ENCODE peak calls at places on chromosomes 16 and 17, in eight cellular contexts. R, T, W, F, Q, D, Z and A are unnamed samples.

GRCh38 chr16:17270683-17271109 is 200.1 kb downstream of the XYLT1 start:
- ATAC-seq in Q (no peak), W (no peak), Z (no peak), T (no peak), R (no peak), F (no peak), D (no peak), A (no peak)

GRCh38 chr17:77364381-77364911 is 223.7 kb downstream of the SEC14L1 start:
- ATAC-seq in Z (no peak), T (no peak), R (no peak), W (no peak), Q (no peak), D (peak), F (no peak), A (no peak)

GRCh38 chr17:17738901-17739300 is 57.6 kb downstream of the RAI1 start:
- ATAC-seq in Z (no peak), D (no peak), R (peak), F (no peak), T (no peak), Q (no peak), W (no peak), A (peak)

GRCh38 chr17:17806611-17807010 is 30.2 kb downstream of the SREBF1 start:
- ATAC-seq in R (no peak), Q (no peak), T (no peak), F (no peak), Z (no peak), W (peak), D (no peak), A (no peak)

GRCh38 chr17:5122586-5123342 is 6.9 kb downstream of the USP6 start:
- ATAC-seq in W (no peak), Q (no peak), T (peak), Z (peak), D (no peak), F (no peak), R (peak), A (peak)

GRCh38 chr16:87374313-87374712 is 9.3 kb downstream of the FBXO31 start:
- ATAC-seq in T (no peak), R (no peak), D (no peak), Z (no peak), W (no peak), F (no peak), Q (no peak), A (no peak)

GRCh38 chr17:82789051-82789592 is 37.3 kb downstream of the TBCD start:
- ATAC-seq in D (no peak), Z (no peak), Q (no peak), F (no peak), W (no peak), R (no peak), T (peak), A (no peak)

GRCh38 chr17:77783991-77784820 is 174.3 kb upstream of the TNRC6C start:
- ATAC-seq in W (no peak), Z (no peak), T (no peak), D (no peak), F (no peak), Q (peak), R (no peak), A (no peak)

GRCh38 chr17:4599505-4600281 is 15.4 kb downstream of the SMTNL2 start:
- ATAC-seq in D (no peak), F (no peak), Z (peak), Q (no peak), R (no peak), W (peak), T (peak), A (peak)

GRCh38 chr17:80868022-80868609 is 123.5 kb upstream of the CHMP6 start:
- ATAC-seq in W (no peak), Q (no peak), Z (no peak), R (no peak), F (no peak), D (no peak), T (no peak), A (no peak)

GRCh38 chr17:70105641-70106040 is 30.6 kb downstream of the KCNJ16 start:
- ATAC-seq in R (no peak), T (no peak), D (no peak), F (no peak), Q (no peak), Z (no peak), W (no peak), A (no peak)

GRCh38 chr16:16828913-16829398 is 450.0 kb downstream of the NPIPA7 start:
- ATAC-seq in Z (peak), T (no peak), R (no peak), W (no peak), D (peak), Q (no peak), F (no peak), A (no peak)

GRCh38 chr16:81635336-81635947 is 143.6 kb upstream of the PLCG2 start:
- ATAC-seq in W (no peak), Q (no peak), T (no peak), R (no peak), D (no peak), F (no peak), Z (no peak), A (no peak)

GRCh38 chr16:20711277-20711911 is 13.9 kb upstream of the ACSM1 start:
- ATAC-seq in W (no peak), R (no peak), D (no peak), Z (no peak), T (no peak), Q (no peak), F (no peak), A (peak)

GRCh38 chr17:65743313-65743665 is 181.8 kb upstream of the AXIN2 start:
- ATAC-seq in R (no peak), Q (no peak), Z (no peak), D (no peak), T (no peak), W (no peak), F (peak), A (no peak)

GRCh38 chr16:86856946-86857586 is 278.7 kb downstream of the FOXL1 start:
- ATAC-seq in R (no peak), D (peak), W (peak), Q (no peak), Z (no peak), F (no peak), T (peak), A (no peak)

GRCh38 chr17:59378621-59379194 is 47.3 kb downstream of the YPEL2 start:
- ATAC-seq in Q (no peak), W (no peak), T (no peak), Z (no peak), D (no peak), F (no peak), R (no peak), A (peak)

GRCh38 chr17:6753565-6753964 is 2.3 kb upstream of the XAF1 start:
- ATAC-seq in D (no peak), Z (peak), Q (no peak), T (no peak), W (no peak), F (no peak), R (no peak), A (no peak)

GRCh38 chr16:11310634-11310977 is 29.5 kb upstream of the PRM1 start:
- ATAC-seq in W (no peak), D (no peak), T (no peak), F (no peak), Z (no peak), Q (peak), R (no peak), A (no peak)

GRCh38 chr16:24170407-24170806 is 85.7 kb upstream of the CACNG3 start:
- ATAC-seq in R (no peak), F (no peak), T (no peak), Z (no peak), D (no peak), W (no peak), Q (no peak), A (no peak)

GRCh38 chr16:10616744-10617640 is 36.6 kb upstream of the EMP2 start:
- ATAC-seq in T (peak), D (no peak), R (no peak), W (peak), Q (no peak), F (peak), Z (peak), A (peak)

GRCh38 chr17:39699818-39700147 is at the start of gene ERBB2:
- ATAC-seq in F (peak), Z (peak), Q (no peak), T (peak), W (peak), R (peak), D (no peak), A (peak)

GRCh38 chr16:70770291-70770967 is 30.5 kb downstream of the VAC14 start:
- ATAC-seq in T (no peak), R (peak), D (no peak), Q (no peak), W (peak), F (peak), Z (peak), A (peak)

GRCh38 chr17:48577330-48577945 is 712 bp downstream of the HOXB4 start:
- ATAC-seq in R (peak), Q (peak), F (peak), Z (no peak), T (no peak), W (no peak), D (peak), A (no peak)

GRCh38 chr17:8212312-8213180 is 2.2 kb upstream of the AURKB start:
- ATAC-seq in T (no peak), D (peak), Q (no peak), F (peak), W (peak), R (no peak), Z (no peak), A (no peak)

GRCh38 chr16:21644674-21645073 is 7.7 kb downstream of the IGSF6 start:
- ATAC-seq in D (no peak), Z (no peak), Q (peak), T (no peak), W (no peak), F (no peak), R (no peak), A (no peak)

GRCh38 chr17:61423967-61424649 is 24.5 kb downstream of the TBX2 start:
- ATAC-seq in D (no peak), Q (no peak), W (no peak), T (no peak), Z (no peak), R (no peak), F (no peak), A (no peak)
- TF ChIP-seq CTCF in D (no peak), Q (no peak), W (no peak), T (no peak), Z (no peak), R (no peak), F (no peak), A (no peak)

DNA sequence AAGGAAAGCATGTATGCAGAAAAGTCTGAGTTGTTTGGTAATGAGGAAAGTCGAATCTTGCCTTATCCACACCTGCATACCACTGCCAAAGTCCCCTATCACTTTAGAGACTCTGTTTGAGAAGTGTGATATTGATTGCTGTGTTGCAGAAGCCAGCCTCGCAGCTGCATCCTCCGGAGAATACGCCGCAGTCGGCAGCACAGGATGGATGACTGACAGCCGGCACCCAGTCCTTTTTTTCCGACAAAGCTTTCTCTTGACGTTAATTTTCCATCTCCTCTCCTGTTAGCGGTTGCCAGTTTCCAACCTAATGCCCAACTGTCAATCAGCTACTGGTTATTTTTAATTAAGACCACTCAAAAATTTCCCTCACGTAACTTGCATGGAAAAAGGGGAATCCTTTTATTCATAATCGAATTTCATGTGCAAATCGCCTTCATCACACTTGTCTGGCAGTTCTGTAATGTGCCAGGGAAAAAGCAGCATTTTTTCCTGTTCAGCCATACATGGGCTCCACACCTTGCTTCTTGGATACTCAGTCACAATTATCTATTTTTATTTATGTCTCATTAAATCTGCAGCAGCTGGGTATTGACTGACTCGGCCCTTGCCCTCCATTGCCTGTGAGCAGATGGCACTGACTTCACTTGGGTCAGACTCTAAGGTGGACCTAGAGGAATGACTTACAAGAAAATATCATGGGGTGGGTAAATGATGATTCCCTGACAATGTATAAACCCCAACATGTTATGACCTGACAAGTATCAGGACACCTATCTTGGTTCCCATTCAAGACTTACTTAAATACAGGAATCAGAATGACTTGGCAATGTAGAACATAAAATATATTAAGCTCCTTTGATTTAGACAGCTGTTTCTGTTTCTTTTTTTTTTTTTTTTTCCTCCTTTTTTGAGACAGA is 953.8 kb downstream of the CDH11 start:
- ATAC-seq in Q (no peak), T (no peak), F (no peak), D (no peak), W (peak), Z (no peak), R (no peak), A (no peak)
- TF ChIP-seq POLR2AphosphoS5 in Q (no peak), T (no peak), F (no peak), D (no peak), W (no peak), Z (no peak), R (no peak), A (no peak)

GRCh38 chr16:4915226-4915761 is 21.7 kb downstream of the PPL start:
- ATAC-seq in D (no peak), Z (no peak), Q (no peak), F (peak), W (peak), R (peak), T (no peak), A (no peak)
- H3K27ac ChIP-seq in D (no peak), Z (no peak), Q (no peak), F (peak), W (peak), R (peak), T (no peak), A (no peak)

GRCh38 chr16:65889533-65889966 is 476.9 kb upstream of the CDH5 start:
- ATAC-seq in F (no peak), R (no peak), W (no peak), D (no peak), Q (no peak), T (no peak), Z (peak), A (no peak)

GRCh38 chr16:65878347-65878746 is 488.1 kb upstream of the CDH5 start:
- ATAC-seq in D (no peak), R (no peak), W (no peak), Q (no peak), T (no peak), F (no peak), Z (no peak), A (no peak)

GRCh38 chr16:65888201-65888600 is 478.3 kb upstream of the CDH5 start:
- ATAC-seq in W (no peak), D (no peak), Q (no peak), F (no peak), Z (no peak), R (no peak), T (no peak), A (no peak)

GRCh38 chr16:65884018-65884417 is 482.5 kb upstream of the CDH5 start:
- ATAC-seq in F (no peak), Z (no peak), D (no peak), R (no peak), T (no peak), Q (no peak), W (no peak), A (no peak)
- TF ChIP-seq CTCF in F (no peak), Z (no peak), D (no peak), R (no peak), T (no peak), Q (no peak), W (no peak), A (no peak)

GRCh38 chr16:89256651-89257254 is 39.2 kb downstream of the ZNF778 start:
- ATAC-seq in D (no peak), T (peak), F (peak), R (peak), W (no peak), Z (peak), Q (no peak), A (peak)
- TF ChIP-seq POLR2AphosphoS5 in D (no peak), T (peak), F (no peak), R (no peak), W (no peak), Z (peak), Q (no peak), A (no peak)

DNA sequence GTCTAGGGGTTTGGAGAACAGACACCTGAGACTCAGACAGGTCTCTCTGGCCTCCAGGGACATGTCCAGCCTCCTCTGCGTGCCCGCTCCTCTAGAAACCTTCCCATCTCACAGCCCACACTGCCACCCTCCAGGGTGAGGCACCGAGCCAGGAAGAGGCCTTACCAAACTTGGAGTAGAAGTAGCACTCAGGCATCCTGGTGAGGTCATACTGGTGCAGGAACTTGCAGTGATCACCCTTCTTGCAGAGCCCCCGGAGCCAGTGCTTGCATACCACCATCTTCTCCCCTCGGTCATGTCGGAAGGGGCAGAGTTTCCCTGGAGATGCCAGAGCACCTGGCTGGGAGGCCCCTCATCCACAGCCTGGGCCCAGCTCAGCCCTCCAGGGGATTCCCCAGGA is 4.2 kb downstream of the CPSF4L start:
- ATAC-seq in W (no peak), Z (no peak), R (no peak), F (no peak), T (no peak), Q (no peak), D (no peak), A (peak)
- H3K27ac ChIP-seq in W (no peak), Z (no peak), R (no peak), F (no peak), T (no peak), Q (no peak), D (no peak), A (no peak)

DNA sequence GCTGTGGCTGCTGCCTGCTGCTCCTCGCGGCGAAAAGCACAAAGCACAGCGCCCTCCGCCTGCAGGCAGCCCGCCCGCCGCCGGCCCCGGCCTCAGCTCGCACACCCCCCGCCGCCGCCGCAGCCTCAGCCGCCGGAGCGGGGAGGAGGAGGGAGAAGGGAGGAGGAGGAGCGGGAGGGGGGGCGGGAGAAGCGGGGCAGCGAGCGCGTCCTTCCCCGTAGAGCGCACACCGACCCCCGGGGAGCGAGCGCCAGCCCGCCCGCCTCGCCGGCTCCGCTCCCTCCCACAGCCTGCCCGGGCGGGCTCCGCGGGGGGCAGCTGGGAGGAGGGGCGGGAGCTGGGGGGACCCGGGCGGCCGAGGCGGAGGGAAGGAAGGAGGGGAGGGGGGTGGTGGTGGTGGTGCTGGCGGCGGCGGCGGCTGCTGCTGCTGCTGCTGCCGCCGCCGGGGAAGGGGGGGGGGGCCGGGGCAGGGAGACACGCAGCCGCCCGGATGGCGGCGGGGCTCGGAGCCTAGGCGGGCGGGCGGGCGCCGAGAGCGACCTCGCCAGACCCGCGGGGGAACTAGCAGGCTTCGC is at the start of gene UBTF:
- ATAC-seq in Z (peak), W (peak), R (peak), D (peak), F (peak), T (no peak), Q (peak), A (peak)
- TF ChIP-seq CTCF in Z (no peak), W (peak), R (peak), D (no peak), F (no peak), T (no peak), Q (no peak), A (no peak)

GRCh38 chr16:75402174-75402820 is 31.0 kb downstream of the CFDP1 start:
- ATAC-seq in D (no peak), Z (no peak), R (no peak), F (no peak), T (no peak), W (no peak), Q (no peak), A (peak)
- TF ChIP-seq POLR2AphosphoS5 in D (no peak), Z (no peak), R (no peak), F (no peak), T (no peak), W (no peak), Q (no peak), A (peak)

DNA sequence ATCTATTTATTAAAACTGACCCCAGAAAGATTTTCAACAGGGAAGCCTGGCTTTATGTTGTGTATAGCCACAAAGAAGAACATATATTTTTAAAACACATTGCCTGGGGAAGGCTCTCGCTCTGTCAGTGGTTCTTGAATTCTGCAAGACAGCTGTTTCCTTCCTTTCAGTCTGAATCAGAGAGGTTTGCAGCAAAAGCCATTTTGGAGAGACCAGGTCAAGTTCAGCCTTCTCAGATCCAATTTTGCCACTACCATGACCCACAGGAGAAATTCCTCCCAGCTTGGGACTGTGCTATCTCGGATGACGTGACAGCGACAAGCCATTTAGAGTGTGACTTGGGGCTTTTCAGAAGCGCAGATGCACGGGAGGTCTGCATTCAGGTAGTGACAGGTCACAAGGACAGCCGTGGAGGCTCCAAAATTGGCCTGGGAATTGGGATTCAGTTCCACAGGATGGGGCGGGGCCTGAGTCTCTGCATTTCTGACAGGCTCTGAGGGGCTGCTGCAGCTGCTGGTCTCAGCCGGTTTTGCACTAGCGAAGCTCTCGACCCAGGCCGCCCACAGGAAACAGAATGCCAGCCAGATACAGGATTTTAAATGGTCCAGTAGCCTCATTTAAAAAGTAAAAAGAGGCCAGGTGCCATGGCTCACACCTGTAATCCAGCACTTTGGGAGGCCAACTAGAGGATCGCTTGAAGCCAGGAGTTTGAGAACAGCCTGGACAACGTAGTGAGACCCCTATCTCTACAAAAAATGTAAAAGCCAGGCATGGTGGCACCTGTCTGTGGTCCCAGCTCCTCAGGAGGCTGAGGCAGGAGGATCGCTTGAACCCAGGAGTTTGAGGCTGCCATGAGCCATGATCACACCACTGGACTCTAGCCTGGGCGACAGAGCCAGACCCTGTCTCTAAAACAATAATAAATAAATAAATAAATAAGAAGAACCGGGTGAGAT is 196.6 kb upstream of the CIBAR2 start:
- ATAC-seq in W (no peak), Q (no peak), Z (no peak), T (no peak), R (no peak), D (no peak), F (no peak), A (no peak)
- H3K27ac ChIP-seq in W (no peak), Q (no peak), Z (no peak), T (no peak), R (peak), D (peak), F (no peak), A (no peak)